ENCODE peak calls at places on chromosomes 11 and 22, in seven cellular contexts. A, N, R, O, J, K and L are unnamed samples.

GRCh38 chr22:32202539-32203180 is 2.2 kb downstream of the RFPL2 start:
- DNase-seq in A (peak; percentile 22), N (no peak), R (peak; percentile 50), O (peak; percentile 68), J (peak; percentile 18), K (no peak), L (peak; percentile 45)

GRCh38 chr22:28015676-28016601 is 96.9 kb upstream of the PITPNB start:
- DNase-seq in A (no peak), N (no peak), R (no peak), O (no peak), J (no peak), K (no peak), L (no peak)

GRCh38 chr11:66047541-66048365 is 1.2 kb downstream of the GAL3ST3 start:
- DNase-seq in A (no peak), N (no peak), R (no peak), O (no peak), J (no peak), K (no peak), L (no peak)

GRCh38 chr11:123507043-123507442 is 77.0 kb downstream of the GRAMD1B start:
- DNase-seq in A (peak; percentile 42), N (no peak), R (no peak), O (no peak), J (no peak), K (no peak), L (no peak)

GRCh38 chr22:43515902-43516301 is 104.1 kb downstream of the MPPED1 start:
- DNase-seq in A (no peak), N (no peak), R (no peak), O (no peak), J (peak; percentile 11), K (no peak), L (no peak)

GRCh38 chr11:107844041-107844440 is 14.5 kb downstream of the SLC35F2 start:
- DNase-seq in A (peak; percentile 52), N (no peak), R (no peak), O (no peak), J (no peak), K (no peak), L (no peak)

GRCh38 chr22:49662681-49663080 is 165.0 kb downstream of the BRD1 start:
- DNase-seq in A (no peak), N (no peak), R (no peak), O (no peak), J (no peak), K (no peak), L (no peak)

GRCh38 chr11:19520681-19521080 is 192.0 kb upstream of the NAV2 start:
- DNase-seq in A (no peak), N (no peak), R (no peak), O (no peak), J (no peak), K (no peak), L (no peak)

GRCh38 chr11:17931595-17931994 is 81.3 kb downstream of the SERGEF start:
- DNase-seq in A (peak; percentile 20), N (no peak), R (no peak), O (no peak), J (no peak), K (no peak), L (no peak)

GRCh38 chr11:32315121-32315520 is 120.2 kb downstream of the WT1 start:
- DNase-seq in A (no peak), N (no peak), R (no peak), O (no peak), J (no peak), K (no peak), L (no peak)

DNA sequence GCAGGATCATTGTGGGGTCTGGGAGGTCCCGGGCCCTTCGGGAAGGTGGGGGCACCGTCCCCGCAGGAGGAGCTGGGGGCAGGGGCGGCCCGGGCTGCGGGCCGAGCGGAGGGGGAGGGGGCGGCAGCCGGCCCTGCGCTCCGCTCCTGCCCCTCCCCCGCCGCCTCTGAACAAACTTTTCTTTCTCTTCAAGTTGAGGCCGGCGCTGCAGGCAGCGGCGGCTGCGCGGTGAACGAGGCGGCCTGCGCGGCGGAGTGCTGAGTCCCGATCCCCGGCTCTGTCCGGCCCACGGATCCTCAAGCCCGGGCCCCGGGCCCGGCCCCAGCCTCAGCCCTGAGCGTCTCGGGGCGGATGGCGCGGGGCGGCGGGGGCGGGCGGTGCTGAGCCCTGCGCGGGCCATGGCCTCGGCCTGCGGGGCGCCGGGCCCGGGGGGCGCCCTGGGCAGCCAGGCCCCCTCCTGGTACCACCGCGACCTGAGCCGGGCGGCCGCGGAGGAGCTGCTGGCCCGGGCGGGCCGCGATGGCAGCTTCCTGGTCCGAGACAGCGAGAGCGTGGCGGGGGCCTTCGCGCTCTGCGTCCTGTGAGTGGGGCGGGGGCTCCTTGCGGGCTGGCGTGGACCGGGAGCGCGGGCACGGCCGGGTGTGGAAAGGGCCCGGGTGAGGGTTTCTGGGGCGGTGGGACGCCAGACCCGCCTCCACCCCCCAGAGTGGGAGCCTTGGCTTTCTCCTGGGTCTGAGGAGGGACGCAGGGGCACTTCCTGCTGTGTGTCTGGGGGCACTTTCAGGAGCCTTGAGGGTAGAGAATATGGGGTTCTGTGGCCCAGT is at the start of gene INPPL1:
- DNase-seq in A (no peak), N (no peak), R (no peak), O (no peak), J (peak; percentile 61), K (no peak), L (no peak)
- TF ChIP-seq POLR2A in A (no peak), N (peak; percentile 14), R (no peak), O (no peak), J (no peak), K (no peak), L (peak; percentile 53)

DNA sequence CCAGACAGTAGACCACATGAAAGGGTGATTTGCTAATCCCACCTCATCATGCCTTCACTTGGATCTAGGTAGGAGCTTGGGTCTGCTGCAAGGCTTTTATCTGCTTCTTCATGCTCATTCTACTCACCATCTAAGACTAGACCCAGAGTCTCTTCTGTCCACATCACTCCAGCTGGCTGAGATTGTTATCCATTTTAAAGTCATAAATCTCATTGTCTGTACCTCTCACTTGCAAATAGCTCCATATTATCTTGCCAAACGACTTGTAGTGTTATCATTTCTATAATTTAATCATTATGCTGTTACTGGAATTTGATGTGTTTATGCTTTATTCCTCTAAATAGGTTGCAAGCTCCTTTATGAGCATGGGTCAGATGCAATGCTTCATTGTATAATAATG is 254.1 kb upstream of the SORL1-AS1 start:
- DNase-seq in A (no peak), N (no peak), R (no peak), O (no peak), J (no peak), K (no peak), L (no peak)
- H3K9ac ChIP-seq in A (no peak overlapping the region), N (no peak overlapping the region), R (no peak overlapping the region), O (no peak overlapping the region), J (no peak overlapping the region), K (no peak overlapping the region), L (no peak overlapping the region)

DNA sequence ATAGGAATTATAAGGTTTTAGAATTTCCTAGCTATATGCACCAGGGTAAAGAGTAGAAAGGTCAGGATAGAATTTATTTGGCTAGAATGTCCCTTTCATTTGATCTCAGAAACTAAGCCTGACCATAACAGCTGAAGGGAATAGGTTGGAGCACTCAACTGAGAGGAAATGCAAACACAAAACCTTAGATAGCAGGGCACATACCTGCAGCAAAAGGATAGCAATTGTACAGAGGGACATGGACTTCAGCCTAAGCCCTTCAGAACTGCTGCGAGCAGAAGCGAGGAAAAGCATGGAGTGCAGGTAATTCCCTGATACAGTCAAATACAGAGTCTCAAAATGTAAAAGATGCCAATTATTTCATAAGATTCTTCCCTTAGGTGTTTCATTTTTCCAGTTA is 211.0 kb upstream of the DDI1 start:
- DNase-seq in A (no peak), N (no peak), R (no peak), O (no peak), J (no peak), K (no peak), L (no peak)
- TF ChIP-seq POLR2A in A (no peak), N (no peak), R (no peak), O (no peak), J (no peak), K (no peak), L (no peak)

GRCh38 chr11:28702450-28702790 is 594.2 kb downstream of the METTL15 start:
- DNase-seq in A (no peak), N (no peak), R (peak; percentile 4), O (no peak), J (no peak), K (no peak), L (no peak)

GRCh38 chr11:28702871-28703270 is 594.7 kb downstream of the METTL15 start:
- DNase-seq in A (no peak), N (no peak), R (no peak), O (no peak), J (no peak), K (no peak), L (peak; percentile 28)

GRCh38 chr11:28701760-28702449 is 593.7 kb downstream of the METTL15 start:
- DNase-seq in A (no peak), N (no peak), R (peak; percentile 69), O (no peak), J (no peak), K (no peak), L (peak; percentile 82)

GRCh38 chr11:28704801-28705200 is 596.6 kb downstream of the METTL15 start:
- DNase-seq in A (no peak), N (no peak), R (no peak), O (no peak), J (no peak), K (no peak), L (peak; percentile 81)

DNA sequence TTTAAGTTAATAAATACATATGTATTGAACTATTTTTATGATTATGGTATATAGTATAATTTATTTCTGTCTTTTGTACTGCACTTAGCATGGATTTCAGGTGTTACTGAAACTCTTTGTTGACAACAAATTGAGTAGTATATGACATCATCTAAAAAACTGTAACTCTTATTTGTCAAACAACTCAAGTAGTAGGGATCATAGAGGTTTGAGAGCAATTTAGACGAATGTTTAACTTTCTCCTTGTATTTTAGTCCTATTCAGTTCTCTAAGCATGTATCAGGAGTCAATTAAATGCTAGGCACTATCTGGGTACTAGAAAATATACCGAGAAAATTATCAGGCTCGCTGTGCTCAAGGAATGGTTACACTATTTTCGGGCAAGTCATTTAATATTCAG is 595.2 kb downstream of the METTL15 start:
- DNase-seq in A (no peak), N (no peak), R (no peak), O (no peak), J (no peak), K (no peak), L (peak; percentile 33)
- H3K9ac ChIP-seq in A (no peak overlapping the region), N (no peak overlapping the region), R (no peak overlapping the region), O (no peak overlapping the region), J (no peak overlapping the region), K (no peak overlapping the region), L (peak overlapping the region; percentile 87)